ENCODE peak calls at places on chromosomes 2 and 18, in nine cellular contexts. S is fibroblast of the aortic adventitia, G is cardiac muscle cell, M is mammary epithelial cell, D is AG09309, I is body of pancreas, V is aorta, A is BJ, E is IMR-90. X is an unnamed sample.

GRCh38 chr2:175036582-175037018 is 31.4 kb upstream of the CHN1 start:
- DNase-seq in S (peak; percentile 40), G (peak; percentile 38), M (no peak), D (no peak), I (no peak), V (no peak), A (no peak), E (peak; percentile 24), X (no peak)

GRCh38 chr2:12127639-12128038 is 381.2 kb downstream of the LPIN1 start:
- DNase-seq in S (no peak), G (no peak), M (no peak), D (no peak), I (no peak), V (no peak), A (no peak), E (no peak), X (no peak)

GRCh38 chr2:27920148-27920885 is 29.8 kb downstream of the BABAM2 start:
- DNase-seq in S (peak; percentile 43), G (no peak), M (no peak), D (no peak), I (peak; percentile 17), V (no peak), A (no peak), E (peak; percentile 49), X (no peak)

GRCh38 chr2:36672199-36672598 is 24.3 kb upstream of the VIT start:
- DNase-seq in S (peak; percentile 66), G (peak; percentile 42), M (peak; percentile 20), D (no peak), I (no peak), V (no peak), A (no peak), E (peak; percentile 69), X (no peak)

GRCh38 chr2:106142683-106143082 is 51.4 kb downstream of the UXS1 start:
- DNase-seq in S (no peak), G (no peak), M (peak; percentile 38), D (no peak), I (no peak), V (no peak), A (no peak), E (peak; percentile 35), X (no peak)

GRCh38 chr2:202604699-202605098 is 30.1 kb upstream of the FAM117B start:
- DNase-seq in S (no peak), G (no peak), M (no peak), D (no peak), I (no peak), V (no peak), A (no peak), E (peak; percentile 38), X (no peak)

GRCh38 chr2:55168221-55169154 is 63.6 kb downstream of the CLHC1 start:
- DNase-seq in S (peak; percentile 90), G (peak; percentile 62), M (peak; percentile 52), D (peak; percentile 46), I (peak; percentile 79), V (no peak), A (peak; percentile 36), E (peak; percentile 85), X (no peak)

GRCh38 chr2:26471278-26471677 is 6.6 kb downstream of the OTOF start:
- DNase-seq in S (no peak), G (no peak), M (no peak), D (no peak), I (no peak), V (no peak), A (no peak), E (no peak), X (no peak)

GRCh38 chr2:199384043-199384442 is 73.7 kb downstream of the SATB2 start:
- DNase-seq in S (no peak), G (no peak), M (no peak), D (no peak), I (no peak), V (no peak), A (no peak), E (no peak), X (no peak)

GRCh38 chr2:221347471-221347870 is 224.6 kb downstream of the EPHA4 start:
- DNase-seq in S (no peak), G (no peak), M (peak; percentile 51), D (no peak), I (no peak), V (no peak), A (no peak), E (peak; percentile 41), X (no peak)

GRCh38 chr2:95389256-95390119 is 13.0 kb upstream of the FAHD2A start:
- DNase-seq in S (peak; percentile 67), G (peak; percentile 59), M (peak; percentile 38), D (peak; percentile 5), I (peak; percentile 55), V (peak; percentile 86), A (no peak), E (peak; percentile 49), X (no peak)

GRCh38 chr2:86393521-86394490 is 47.4 kb upstream of the KDM3A start:
- DNase-seq in S (peak; percentile 53), G (peak; percentile 36), M (peak; percentile 77), D (no peak), I (peak; percentile 22), V (no peak), A (no peak), E (peak; percentile 22), X (no peak)

DNA sequence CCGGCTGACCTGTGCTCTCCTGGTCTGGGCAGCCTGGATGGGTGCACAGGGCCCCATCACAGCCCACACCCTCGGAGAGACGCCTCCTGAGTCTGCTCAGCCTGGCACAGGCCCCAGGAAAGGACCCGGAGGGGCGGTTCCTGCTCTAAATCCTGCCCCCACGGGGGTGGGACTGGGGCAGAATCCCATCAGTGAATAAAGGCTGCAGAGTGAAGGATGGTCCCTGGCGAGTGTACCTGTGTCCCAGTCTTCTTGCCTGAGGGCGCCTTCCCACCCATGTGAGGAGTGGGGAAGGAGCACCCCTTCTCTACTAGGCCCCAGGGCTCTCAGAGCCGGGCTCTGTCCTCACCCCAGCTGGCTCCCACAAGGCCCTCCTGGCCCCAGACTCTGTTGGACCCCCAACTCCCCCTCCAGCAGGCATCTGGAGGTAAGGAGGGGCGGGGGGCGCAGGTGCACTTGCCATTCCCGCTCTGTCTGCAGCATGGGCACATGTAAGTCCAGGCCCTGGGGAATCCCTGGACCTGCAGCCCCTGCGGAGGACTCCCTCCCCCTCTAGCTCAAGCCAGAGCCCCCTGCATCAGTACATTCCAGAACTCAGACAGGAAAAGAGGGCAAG is 21.3 kb downstream of the GPC1 start:
- DNase-seq in S (no peak), G (no peak), M (no peak), D (no peak), I (no peak), V (no peak), A (no peak), E (no peak), X (no peak)
- H3K4me3 ChIP-seq in S (no peak overlapping the region), G (no peak overlapping the region), M (no peak overlapping the region), D (no peak overlapping the region), I (no peak overlapping the region), V (no peak overlapping the region), A (no peak overlapping the region), E (no peak overlapping the region), X (peak overlapping the region; percentile 60)

GRCh38 chr2:223837290-223838061 is at the start of gene AP1S3:
- DNase-seq in S (peak; percentile 38), G (peak; percentile 73), M (peak; percentile 87), D (no peak), I (peak; percentile 90), V (peak; percentile 87), A (no peak), E (peak; percentile 38), X (peak; percentile 22)

GRCh38 chr2:223841436-223842180 is 4.2 kb upstream of the AP1S3 start:
- DNase-seq in S (no peak), G (no peak), M (no peak), D (no peak), I (no peak), V (no peak), A (no peak), E (no peak), X (no peak)

GRCh38 chr2:223834431-223834830 is 3.0 kb downstream of the AP1S3 start:
- DNase-seq in S (no peak), G (no peak), M (no peak), D (no peak), I (no peak), V (no peak), A (no peak), E (no peak), X (no peak)

DNA sequence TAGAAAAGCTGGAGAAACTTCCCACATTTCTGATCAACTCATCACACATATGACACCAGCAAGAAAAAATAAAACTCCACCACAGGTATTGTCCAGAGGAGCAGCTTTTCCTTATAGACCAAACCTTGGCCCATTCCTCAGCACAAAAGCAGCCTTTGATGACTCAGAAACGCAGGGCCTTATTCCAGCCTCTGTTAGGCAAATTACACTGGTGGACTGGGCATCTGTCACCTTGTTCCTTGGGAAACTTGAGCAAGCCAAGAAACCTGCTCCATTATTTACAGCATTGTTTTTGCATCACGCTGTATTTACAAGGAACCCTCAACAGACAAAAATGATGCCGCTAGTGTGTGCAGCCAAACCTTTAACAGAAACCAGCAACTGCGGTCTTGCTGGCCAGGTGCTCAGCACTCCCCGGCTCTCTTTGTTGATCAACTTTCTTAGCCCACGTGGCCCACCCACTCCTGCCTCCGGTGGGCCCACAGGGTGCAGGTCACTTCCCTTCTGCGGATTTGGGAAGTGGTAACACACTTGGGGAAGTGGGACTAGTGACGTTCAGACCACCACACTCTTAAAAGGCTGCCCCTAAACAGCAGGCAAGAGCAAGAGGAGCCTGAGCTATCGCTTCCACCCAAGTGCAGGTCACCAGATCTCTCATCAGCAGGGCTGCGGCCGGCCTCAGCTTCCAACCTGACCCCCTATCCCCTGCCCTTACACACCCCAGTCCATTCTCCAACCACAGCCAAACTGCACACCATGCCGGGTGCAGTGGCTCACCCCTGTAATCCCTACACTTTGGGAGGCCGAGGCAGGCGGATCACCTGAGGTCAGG is 1.5 kb downstream of the AP1S3 start:
- DNase-seq in S (no peak), G (no peak), M (peak; percentile 73), D (no peak), I (peak; percentile 22), V (no peak), A (no peak), E (no peak), X (no peak)
- H3K4me3 ChIP-seq in S (peak overlapping the region; percentile 3), G (no peak overlapping the region), M (peak overlapping the region; percentile 78), D (no peak overlapping the region), I (no peak overlapping the region), V (no peak overlapping the region), A (no peak overlapping the region), E (no peak overlapping the region), X (peak overlapping the region; percentile 58)

GRCh38 chr18:63567276-63567675 is 19.9 kb upstream of the SERPINB13 start:
- DNase-seq in S (no peak), G (no peak), M (no peak), D (no peak), I (peak; percentile 2), V (no peak), A (no peak), E (no peak), X (no peak)
- H3K4me3 ChIP-seq in S (no peak overlapping the region), G (no peak overlapping the region), M (no peak overlapping the region), D (no peak overlapping the region), I (no peak overlapping the region), V (no peak overlapping the region), A (no peak overlapping the region), E (no peak overlapping the region), X (no peak overlapping the region)

DNA sequence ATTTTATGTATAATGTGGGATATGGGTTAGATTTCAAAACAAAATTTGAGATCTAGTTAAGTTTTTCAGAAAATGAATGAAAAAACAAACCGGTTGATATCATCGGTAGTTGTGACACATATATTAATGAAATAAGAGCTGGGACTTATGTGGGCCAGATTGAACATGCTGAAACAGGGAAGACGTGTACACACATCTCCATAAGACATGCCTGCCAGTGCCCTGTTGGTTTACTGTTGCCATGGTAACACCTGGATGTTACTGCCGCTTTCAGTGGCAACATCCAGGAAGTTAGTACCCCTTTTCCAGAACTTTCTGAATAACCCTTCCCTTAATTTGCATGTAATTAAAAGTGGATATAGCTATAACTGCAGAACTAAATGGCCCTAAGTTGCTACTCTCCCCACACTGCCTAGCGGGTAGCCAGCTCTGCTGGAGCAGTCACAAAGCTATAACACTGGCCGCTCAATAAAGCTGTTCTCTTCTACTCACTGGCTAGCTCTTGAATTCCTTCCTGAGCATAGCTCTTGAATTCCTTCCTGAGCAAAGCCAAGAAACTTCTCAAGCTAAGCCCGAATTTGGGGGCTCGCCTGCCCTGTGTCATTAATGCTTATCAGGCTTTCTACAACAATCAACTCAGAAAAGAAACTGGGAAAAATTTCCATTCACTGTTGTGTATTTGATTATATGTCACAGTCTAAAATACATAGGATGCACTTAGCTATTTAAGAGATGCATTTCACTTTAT is 776.3 kb upstream of the CDH7 start:
- DNase-seq in S (no peak), G (no peak), M (no peak), D (no peak), I (no peak), V (no peak), A (no peak), E (no peak), X (no peak)
- H3K4me3 ChIP-seq in S (no peak overlapping the region), G (no peak overlapping the region), M (no peak overlapping the region), D (no peak overlapping the region), I (no peak overlapping the region), V (no peak overlapping the region), A (no peak overlapping the region), E (no peak overlapping the region), X (no peak overlapping the region)

X was measured in esophagus squamous epithelium.